ENCODE peak calls at places on chromosomes 4 and X, in six cellular contexts. One of them, this sample, is unnamed. For H3K4me1, the result is how much of the 10 kb centered on the place peaks cover.

GRCh38 chrX:53930513-53931380 is 113.5 kb downstream of the PHF8 start:
- DNase-seq in IMR-90: peak
- DNase-seq in neuronal stem cell: no peak
- DNase-seq in colonic mucosa: no peak
- DNase-seq in RWPE2: no peak
- DNase-seq in aorta: no peak
- DNase-seq in this sample: no peak

GRCh38 chr4:24915121-24915922 is 2.5 kb upstream of the CCDC149 start:
- DNase-seq in RWPE2: no peak
- DNase-seq in colonic mucosa: no peak
- DNase-seq in IMR-90: no peak
- DNase-seq in aorta: no peak
- DNase-seq in neuronal stem cell: no peak
- DNase-seq in this sample: no peak

GRCh38 chr4:166377578-166377977 is 504.5 kb downstream of the TLL1 start:
- DNase-seq in aorta: no peak
- DNase-seq in RWPE2: no peak
- DNase-seq in IMR-90: no peak
- DNase-seq in neuronal stem cell: no peak
- DNase-seq in colonic mucosa: no peak
- DNase-seq in this sample: no peak

GRCh38 chr4:109576462-109576861 is 16.4 kb downstream of the MCUB start:
- DNase-seq in aorta: no peak
- DNase-seq in RWPE2: no peak
- DNase-seq in IMR-90: peak
- DNase-seq in colonic mucosa: no peak
- DNase-seq in neuronal stem cell: no peak
- DNase-seq in this sample: no peak

GRCh38 chr4:88225216-88226107 is 58.9 kb downstream of the PPM1K start:
- DNase-seq in RWPE2: no peak
- DNase-seq in aorta: no peak
- DNase-seq in IMR-90: peak
- DNase-seq in colonic mucosa: no peak
- DNase-seq in neuronal stem cell: no peak
- DNase-seq in this sample: no peak

GRCh38 chr4:25401066-25401465 is 24.0 kb downstream of the ANAPC4 start:
- DNase-seq in IMR-90: peak
- DNase-seq in colonic mucosa: no peak
- DNase-seq in neuronal stem cell: no peak
- DNase-seq in aorta: no peak
- DNase-seq in RWPE2: no peak
- DNase-seq in this sample: no peak

GRCh38 chr4:147285751-147286150 is 195.1 kb upstream of the EDNRA start:
- DNase-seq in RWPE2: no peak
- DNase-seq in colonic mucosa: no peak
- DNase-seq in aorta: no peak
- DNase-seq in neuronal stem cell: no peak
- DNase-seq in IMR-90: peak
- DNase-seq in this sample: no peak

GRCh38 chrX:13250831-13251612 is 68.8 kb downstream of the ATXN3L start:
- DNase-seq in neuronal stem cell: no peak
- DNase-seq in IMR-90: peak
- DNase-seq in RWPE2: no peak
- DNase-seq in colonic mucosa: no peak
- DNase-seq in aorta: peak
- DNase-seq in this sample: no peak

GRCh38 chr4:127759228-127759820 is 22.8 kb upstream of the HSPA4L start:
- DNase-seq in colonic mucosa: no peak
- DNase-seq in IMR-90: no peak
- DNase-seq in neuronal stem cell: no peak
- DNase-seq in RWPE2: no peak
- DNase-seq in aorta: no peak
- DNase-seq in this sample: no peak

GRCh38 chrX:153411255-153411987 is at the start of gene ZFP92:
- DNase-seq in aorta: no peak
- DNase-seq in RWPE2: no peak
- DNase-seq in colonic mucosa: no peak
- DNase-seq in IMR-90: no peak
- DNase-seq in neuronal stem cell: no peak
- DNase-seq in this sample: peak

GRCh38 chrX:54076903-54077302 is 32.6 kb upstream of the PHF8 start:
- DNase-seq in RWPE2: no peak
- DNase-seq in neuronal stem cell: no peak
- DNase-seq in aorta: no peak
- DNase-seq in colonic mucosa: no peak
- DNase-seq in IMR-90: peak
- DNase-seq in this sample: no peak

GRCh38 chrX:128929281-128930057 is 593.8 kb downstream of the SMARCA1 start:
- DNase-seq in colonic mucosa: peak
- DNase-seq in RWPE2: no peak
- DNase-seq in neuronal stem cell: no peak
- DNase-seq in IMR-90: no peak
- DNase-seq in aorta: no peak
- DNase-seq in this sample: no peak

GRCh38 chr4:189773909-189774308 is 166.8 kb upstream of the FRG1 start:
- DNase-seq in neuronal stem cell: no peak
- DNase-seq in aorta: no peak
- DNase-seq in colonic mucosa: no peak
- DNase-seq in RWPE2: no peak
- DNase-seq in IMR-90: peak
- DNase-seq in this sample: no peak

GRCh38 chrX:104564921-104565703 is 887 bp upstream of the IL1RAPL2 start:
- DNase-seq in IMR-90: no peak
- DNase-seq in RWPE2: no peak
- DNase-seq in colonic mucosa: no peak
- DNase-seq in aorta: no peak
- DNase-seq in neuronal stem cell: no peak
- DNase-seq in this sample: no peak

GRCh38 chr4:29390921-29391320 is 1329.2 kb upstream of the PCDH7 start:
- DNase-seq in neuronal stem cell: no peak
- DNase-seq in aorta: no peak
- DNase-seq in IMR-90: no peak
- DNase-seq in colonic mucosa: no peak
- DNase-seq in RWPE2: no peak
- DNase-seq in this sample: no peak

GRCh38 chrX:336227-336626 is 17.6 kb upstream of the GTPBP6 start:
- DNase-seq in colonic mucosa: no peak
- DNase-seq in IMR-90: no peak
- DNase-seq in neuronal stem cell: no peak
- DNase-seq in aorta: peak
- DNase-seq in RWPE2: peak
- DNase-seq in this sample: no peak

GRCh38 chr4:141307241-141307689 is 86.6 kb downstream of the ZNF330 start:
- DNase-seq in neuronal stem cell: peak
- DNase-seq in RWPE2: no peak
- DNase-seq in IMR-90: peak
- DNase-seq in aorta: peak
- DNase-seq in colonic mucosa: peak
- DNase-seq in this sample: peak

GRCh38 chr4:61661960-61662359 is 461.8 kb downstream of the ADGRL3 start:
- DNase-seq in IMR-90: no peak
- DNase-seq in neuronal stem cell: no peak
- DNase-seq in colonic mucosa: no peak
- DNase-seq in aorta: no peak
- DNase-seq in RWPE2: no peak
- DNase-seq in this sample: no peak

GRCh38 chrX:21373637-21374162 is 518 bp upstream of the CNKSR2 start:
- DNase-seq in aorta: no peak
- DNase-seq in IMR-90: no peak
- DNase-seq in RWPE2: no peak
- DNase-seq in neuronal stem cell: no peak
- DNase-seq in colonic mucosa: peak
- DNase-seq in this sample: no peak

GRCh38 chr4:112516401-112517066 is 554 bp upstream of the NEUROG2 start:
- DNase-seq in colonic mucosa: no peak
- DNase-seq in RWPE2: no peak
- DNase-seq in neuronal stem cell: peak
- DNase-seq in aorta: no peak
- DNase-seq in IMR-90: no peak
- DNase-seq in this sample: no peak

GRCh38 chrX:135489542-135489941 is 30.9 kb upstream of the INTS6L start:
- DNase-seq in colonic mucosa: no peak
- DNase-seq in aorta: no peak
- DNase-seq in neuronal stem cell: no peak
- DNase-seq in IMR-90: no peak
- DNase-seq in RWPE2: no peak
- DNase-seq in this sample: no peak

GRCh38 chr4:4791299-4791798 is 68.1 kb upstream of the MSX1 start:
- DNase-seq in RWPE2: no peak
- DNase-seq in aorta: peak
- DNase-seq in IMR-90: peak
- DNase-seq in neuronal stem cell: peak
- DNase-seq in colonic mucosa: no peak
- DNase-seq in this sample: no peak

GRCh38 chr4:15333692-15334633 is 93.9 kb upstream of the C1QTNF7 start:
- DNase-seq in aorta: no peak
- DNase-seq in neuronal stem cell: no peak
- DNase-seq in RWPE2: no peak
- DNase-seq in colonic mucosa: no peak
- DNase-seq in IMR-90: no peak
- DNase-seq in this sample: no peak

GRCh38 chrX:108165349-108166111 is 74.0 kb downstream of the ATG4A start:
- DNase-seq in aorta: no peak
- DNase-seq in colonic mucosa: no peak
- DNase-seq in IMR-90: peak
- DNase-seq in neuronal stem cell: peak
- DNase-seq in RWPE2: no peak
- DNase-seq in this sample: no peak

GRCh38 chr4:129738175-129738574 is 642.2 kb downstream of the C4orf33 start:
- DNase-seq in IMR-90: no peak
- DNase-seq in colonic mucosa: no peak
- DNase-seq in RWPE2: no peak
- DNase-seq in neuronal stem cell: no peak
- DNase-seq in aorta: no peak
- DNase-seq in this sample: no peak

GRCh38 chrX:17007134-17007768 is 60.8 kb downstream of the REPS2 start:
- DNase-seq in aorta: no peak
- DNase-seq in neuronal stem cell: no peak
- DNase-seq in colonic mucosa: no peak
- DNase-seq in RWPE2: no peak
- DNase-seq in IMR-90: no peak
- DNase-seq in this sample: no peak

GRCh38 chr4:1868293-1868692 is 2.9 kb upstream of the NSD2 start:
- DNase-seq in aorta: no peak
- DNase-seq in RWPE2: no peak
- DNase-seq in neuronal stem cell: no peak
- DNase-seq in colonic mucosa: peak
- DNase-seq in IMR-90: no peak
- DNase-seq in this sample: no peak

GRCh38 chr4:13994016-13994415 is 366.5 kb upstream of the BOD1L1 start:
- DNase-seq in RWPE2: no peak
- DNase-seq in IMR-90: no peak
- DNase-seq in colonic mucosa: no peak
- DNase-seq in neuronal stem cell: no peak
- DNase-seq in aorta: no peak
- DNase-seq in this sample: no peak

DNA sequence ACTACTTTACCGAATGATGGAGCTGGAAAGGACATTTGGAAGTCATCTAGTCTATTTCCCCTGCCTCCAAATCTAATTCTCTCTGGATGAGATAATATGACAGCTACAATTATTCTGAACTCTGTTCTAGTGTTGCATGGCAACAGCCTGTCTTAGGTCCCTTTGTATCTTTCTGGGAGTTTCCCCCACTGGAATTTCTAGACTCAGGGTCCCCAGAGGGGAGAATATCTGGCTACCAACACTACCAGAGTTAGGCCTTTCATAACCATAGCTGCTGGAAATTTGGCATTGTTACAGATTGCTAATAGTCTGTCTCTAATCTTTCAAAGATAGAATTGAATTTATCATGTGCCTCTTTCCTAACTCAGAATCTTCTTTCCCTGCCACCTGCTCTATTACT is 4.5 kb downstream of the MSN start:
- DNase-seq in neuronal stem cell: no peak
- DNase-seq in RWPE2: no peak
- DNase-seq in aorta: no peak
- DNase-seq in IMR-90: no peak
- DNase-seq in colonic mucosa: no peak
- DNase-seq in this sample: no peak
- H3K27ac ChIP-seq in neuronal stem cell: no peak
- H3K27ac ChIP-seq in RWPE2: peak
- H3K27ac ChIP-seq in aorta: no peak
- H3K27ac ChIP-seq in IMR-90: no peak
- H3K27ac ChIP-seq in colonic mucosa: no peak
- H3K27ac ChIP-seq in this sample: peak

GRCh38 chr4:54226399-54227260 is 2.5 kb upstream of the PDGFRA start:
- DNase-seq in RWPE2: no peak
- DNase-seq in aorta: peak
- DNase-seq in IMR-90: peak
- DNase-seq in neuronal stem cell: peak
- DNase-seq in colonic mucosa: peak
- DNase-seq in this sample: no peak
- H3K4me3 ChIP-seq in RWPE2: no peak
- H3K4me3 ChIP-seq in aorta: peak
- H3K4me3 ChIP-seq in IMR-90: peak
- H3K4me3 ChIP-seq in neuronal stem cell: peak
- H3K4me3 ChIP-seq in colonic mucosa: peak
- H3K4me3 ChIP-seq in this sample: peak

GRCh38 chr4:118756958-118757357 is 71.8 kb downstream of the METTL14 start:
- DNase-seq in IMR-90: no peak
- DNase-seq in aorta: no peak
- DNase-seq in colonic mucosa: no peak
- DNase-seq in RWPE2: no peak
- DNase-seq in neuronal stem cell: no peak
- DNase-seq in this sample: no peak
- H3K4me1 ChIP-seq in IMR-90: under half
- H3K4me1 ChIP-seq in aorta: under half
- H3K4me1 ChIP-seq in colonic mucosa: under half
- H3K4me1 ChIP-seq in RWPE2: under half
- H3K4me1 ChIP-seq in neuronal stem cell: under half
- H3K4me1 ChIP-seq in this sample: under half

DNA sequence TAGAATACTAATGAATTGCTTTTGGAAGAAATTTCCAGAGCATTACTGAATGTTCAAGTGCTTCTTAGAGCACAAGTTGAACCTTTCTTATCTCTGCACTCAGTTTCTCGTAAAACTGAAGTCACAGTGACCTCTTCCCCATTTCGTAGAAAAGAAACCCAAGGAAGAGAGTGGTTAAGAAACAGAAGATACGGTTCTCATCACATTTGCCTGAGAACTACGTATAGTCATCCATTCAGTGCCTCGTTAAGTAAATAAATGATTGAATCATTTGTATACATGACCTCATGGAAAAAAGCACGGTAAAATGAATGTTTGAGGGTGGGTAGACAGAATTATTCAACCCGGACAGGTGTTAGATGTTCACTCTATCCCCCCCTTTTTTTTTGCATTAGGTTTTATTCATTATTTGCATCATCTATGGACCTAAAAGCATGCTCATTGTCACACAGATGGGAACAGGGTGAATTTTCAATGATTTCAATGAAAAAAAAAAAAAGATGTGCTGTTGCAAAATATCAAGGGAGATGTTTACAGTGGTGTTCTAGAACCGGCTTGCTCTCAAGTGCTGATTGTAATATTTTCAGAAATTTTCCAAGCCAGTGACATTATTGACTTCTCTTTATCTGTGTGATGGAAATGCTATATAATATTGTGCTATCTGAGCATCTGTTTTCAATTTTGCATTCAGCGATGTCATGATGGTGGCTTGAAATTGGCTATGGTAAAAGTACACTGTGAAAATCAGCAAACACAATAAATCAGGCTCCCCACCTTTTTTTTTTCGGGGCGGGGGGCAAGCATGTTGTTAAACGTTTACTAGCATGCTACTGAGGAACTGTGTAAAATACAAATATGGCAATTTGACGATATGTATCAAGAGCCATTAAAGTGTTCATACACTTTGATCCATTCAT is 4.3 kb downstream of the RHOH start:
- DNase-seq in colonic mucosa: no peak
- DNase-seq in neuronal stem cell: no peak
- DNase-seq in RWPE2: no peak
- DNase-seq in IMR-90: peak
- DNase-seq in aorta: no peak
- DNase-seq in this sample: no peak
- H3K27ac ChIP-seq in colonic mucosa: peak
- H3K27ac ChIP-seq in neuronal stem cell: no peak
- H3K27ac ChIP-seq in RWPE2: no peak
- H3K27ac ChIP-seq in IMR-90: no peak
- H3K27ac ChIP-seq in aorta: no peak
- H3K27ac ChIP-seq in this sample: peak